ENCODE peak calls at places on chromosomes 4 and X, in nine cellular contexts. One of them, this sample, is unnamed. For H3K27me3, the result is how much of the 10 kb centered on the place peaks cover.

GRCh38 chrX:43718546-43718945 is 62.4 kb downstream of the MAOA start:
- DNase-seq in tibial artery: no peak
- DNase-seq in HL-60: no peak
- DNase-seq in AG04450: no peak
- DNase-seq in lung: no peak
- DNase-seq in colonic mucosa: no peak
- DNase-seq in CD8-positive, alpha-beta T cell: no peak
- DNase-seq in neural progenitor cell: no peak
- DNase-seq in lower lobe of right lung: no peak
- DNase-seq in this sample: no peak

GRCh38 chrX:106286053-106286650 is 118.0 kb downstream of the PWWP3B start:
- DNase-seq in lung: no peak
- DNase-seq in lower lobe of right lung: no peak
- DNase-seq in colonic mucosa: no peak
- DNase-seq in CD8-positive, alpha-beta T cell: no peak
- DNase-seq in neural progenitor cell: no peak
- DNase-seq in HL-60: no peak
- DNase-seq in tibial artery: no peak
- DNase-seq in AG04450: no peak
- DNase-seq in this sample: no peak

GRCh38 chr4:53682196-53682595 is 90.9 kb upstream of the LNX1 start:
- DNase-seq in tibial artery: no peak
- DNase-seq in CD8-positive, alpha-beta T cell: no peak
- DNase-seq in lower lobe of right lung: no peak
- DNase-seq in colonic mucosa: no peak
- DNase-seq in AG04450: peak
- DNase-seq in HL-60: no peak
- DNase-seq in lung: no peak
- DNase-seq in neural progenitor cell: no peak
- DNase-seq in this sample: no peak

GRCh38 chrX:20382518-20383291 is 116.0 kb upstream of the RPS6KA3 start:
- DNase-seq in neural progenitor cell: no peak
- DNase-seq in HL-60: no peak
- DNase-seq in tibial artery: no peak
- DNase-seq in AG04450: no peak
- DNase-seq in lung: no peak
- DNase-seq in CD8-positive, alpha-beta T cell: no peak
- DNase-seq in colonic mucosa: no peak
- DNase-seq in lower lobe of right lung: no peak
- DNase-seq in this sample: no peak

GRCh38 chr4:3689006-3689405 is 77.2 kb upstream of the ADRA2C start:
- DNase-seq in HL-60: no peak
- DNase-seq in lower lobe of right lung: no peak
- DNase-seq in AG04450: no peak
- DNase-seq in tibial artery: peak
- DNase-seq in CD8-positive, alpha-beta T cell: no peak
- DNase-seq in colonic mucosa: no peak
- DNase-seq in lung: no peak
- DNase-seq in neural progenitor cell: no peak
- DNase-seq in this sample: peak

GRCh38 chrX:40844476-40844875 is 109.1 kb upstream of the MED14 start:
- DNase-seq in lung: no peak
- DNase-seq in HL-60: no peak
- DNase-seq in tibial artery: no peak
- DNase-seq in AG04450: no peak
- DNase-seq in colonic mucosa: no peak
- DNase-seq in neural progenitor cell: no peak
- DNase-seq in CD8-positive, alpha-beta T cell: no peak
- DNase-seq in lower lobe of right lung: no peak
- DNase-seq in this sample: no peak

GRCh38 chrX:128616933-128617332 is 564.7 kb upstream of the ACTRT1 start:
- DNase-seq in neural progenitor cell: no peak
- DNase-seq in colonic mucosa: no peak
- DNase-seq in AG04450: no peak
- DNase-seq in CD8-positive, alpha-beta T cell: no peak
- DNase-seq in lower lobe of right lung: no peak
- DNase-seq in lung: no peak
- DNase-seq in tibial artery: no peak
- DNase-seq in HL-60: no peak
- DNase-seq in this sample: no peak

GRCh38 chr4:139300431-139301142 is 718 bp upstream of the NAA15 start:
- DNase-seq in CD8-positive, alpha-beta T cell: no peak
- DNase-seq in lung: no peak
- DNase-seq in colonic mucosa: peak
- DNase-seq in tibial artery: no peak
- DNase-seq in AG04450: no peak
- DNase-seq in neural progenitor cell: peak
- DNase-seq in lower lobe of right lung: no peak
- DNase-seq in HL-60: peak
- DNase-seq in this sample: no peak

GRCh38 chr4:52234539-52235174 is 183.6 kb downstream of the SPATA18 start:
- DNase-seq in AG04450: no peak
- DNase-seq in CD8-positive, alpha-beta T cell: no peak
- DNase-seq in HL-60: no peak
- DNase-seq in tibial artery: no peak
- DNase-seq in lower lobe of right lung: no peak
- DNase-seq in colonic mucosa: no peak
- DNase-seq in lung: no peak
- DNase-seq in neural progenitor cell: peak
- DNase-seq in this sample: no peak

GRCh38 chr4:19492611-19493010 is 759.1 kb upstream of the SLIT2 start:
- DNase-seq in tibial artery: no peak
- DNase-seq in AG04450: no peak
- DNase-seq in CD8-positive, alpha-beta T cell: no peak
- DNase-seq in HL-60: no peak
- DNase-seq in colonic mucosa: no peak
- DNase-seq in neural progenitor cell: no peak
- DNase-seq in lower lobe of right lung: no peak
- DNase-seq in lung: no peak
- DNase-seq in this sample: no peak

GRCh38 chrX:105653891-105654290 is 168.4 kb upstream of the NRK start:
- DNase-seq in neural progenitor cell: no peak
- DNase-seq in CD8-positive, alpha-beta T cell: no peak
- DNase-seq in HL-60: no peak
- DNase-seq in lower lobe of right lung: no peak
- DNase-seq in lung: no peak
- DNase-seq in AG04450: no peak
- DNase-seq in tibial artery: no peak
- DNase-seq in colonic mucosa: no peak
- DNase-seq in this sample: no peak

GRCh38 chr4:173410106-173410505 is 11.2 kb upstream of the SCRG1 start:
- DNase-seq in neural progenitor cell: no peak
- DNase-seq in lung: no peak
- DNase-seq in HL-60: no peak
- DNase-seq in colonic mucosa: no peak
- DNase-seq in lower lobe of right lung: no peak
- DNase-seq in tibial artery: no peak
- DNase-seq in CD8-positive, alpha-beta T cell: no peak
- DNase-seq in AG04450: no peak
- DNase-seq in this sample: no peak

DNA sequence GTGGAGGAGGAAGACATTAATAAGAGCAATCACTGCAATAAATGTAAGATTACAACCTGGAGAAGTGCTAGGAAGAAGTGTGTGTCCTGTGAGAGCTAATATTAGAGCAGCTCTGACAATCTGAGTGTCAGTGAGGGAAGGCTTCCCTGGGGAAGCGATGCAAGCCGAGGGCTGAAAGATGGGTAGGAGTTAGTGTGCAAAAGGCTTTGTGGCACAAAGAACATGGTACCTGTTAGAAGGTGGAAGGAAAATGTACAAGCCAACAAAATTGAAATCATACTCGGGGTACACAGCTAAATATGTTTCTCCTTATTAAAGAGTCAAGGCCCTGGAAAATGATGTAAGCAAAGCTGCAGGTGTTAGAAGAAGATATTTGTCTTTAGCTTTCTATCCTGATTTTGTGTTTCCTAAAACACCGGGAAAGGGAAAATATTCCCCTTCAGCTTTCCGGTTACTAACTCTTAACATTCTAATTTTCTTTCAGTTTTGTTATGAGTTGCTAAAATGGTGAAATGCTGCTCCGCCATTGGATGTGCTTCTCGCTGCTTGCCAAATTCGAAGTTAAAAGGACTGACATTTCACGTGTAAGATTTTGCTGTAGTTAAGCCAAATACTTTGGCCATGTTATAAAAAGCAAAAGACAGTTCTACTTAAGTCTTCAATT is 808 bp downstream of the THAP6 start:
- DNase-seq in lower lobe of right lung: no peak
- DNase-seq in neural progenitor cell: peak
- DNase-seq in colonic mucosa: peak
- DNase-seq in CD8-positive, alpha-beta T cell: no peak
- DNase-seq in HL-60: no peak
- DNase-seq in AG04450: no peak
- DNase-seq in tibial artery: no peak
- DNase-seq in lung: no peak
- DNase-seq in this sample: no peak
- H3K27me3 ChIP-seq in lower lobe of right lung: under half
- H3K27me3 ChIP-seq in neural progenitor cell: under half
- H3K27me3 ChIP-seq in colonic mucosa: under half
- H3K27me3 ChIP-seq in CD8-positive, alpha-beta T cell: under half
- H3K27me3 ChIP-seq in HL-60: under half
- H3K27me3 ChIP-seq in AG04450: under half
- H3K27me3 ChIP-seq in tibial artery: under half
- H3K27me3 ChIP-seq in lung: under half
- H3K27me3 ChIP-seq in this sample: under half

DNA sequence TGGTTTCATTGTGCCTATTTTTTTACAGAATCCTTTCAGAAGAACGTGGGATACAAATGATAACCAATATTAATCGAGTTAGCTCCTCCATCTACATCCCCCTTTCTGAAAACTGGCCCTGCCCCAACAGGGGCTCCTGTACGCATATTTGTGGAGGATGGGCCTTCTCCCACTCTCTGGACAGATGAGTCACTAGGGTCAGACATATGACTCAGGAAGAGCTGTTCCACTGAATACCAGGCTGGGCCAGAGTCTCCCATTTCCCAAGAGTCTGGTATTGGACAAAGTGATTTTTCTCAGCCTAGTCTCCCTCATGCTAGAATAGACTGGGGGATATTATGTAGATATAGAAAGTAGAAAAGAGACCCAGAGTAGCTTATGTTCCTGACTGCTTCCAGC is 142.4 kb downstream of the TSPAN5 start:
- DNase-seq in colonic mucosa: no peak
- DNase-seq in CD8-positive, alpha-beta T cell: no peak
- DNase-seq in tibial artery: no peak
- DNase-seq in neural progenitor cell: no peak
- DNase-seq in AG04450: peak
- DNase-seq in lung: no peak
- DNase-seq in HL-60: no peak
- DNase-seq in lower lobe of right lung: no peak
- DNase-seq in this sample: no peak
- H3K27ac ChIP-seq in colonic mucosa: no peak
- H3K27ac ChIP-seq in CD8-positive, alpha-beta T cell: no peak
- H3K27ac ChIP-seq in tibial artery: no peak
- H3K27ac ChIP-seq in neural progenitor cell: no peak
- H3K27ac ChIP-seq in AG04450: peak
- H3K27ac ChIP-seq in lung: no peak
- H3K27ac ChIP-seq in HL-60: no peak
- H3K27ac ChIP-seq in lower lobe of right lung: no peak
- H3K27ac ChIP-seq in this sample: no peak

GRCh38 chr4:5891563-5892320 is 1.1 kb downstream of the CRMP1 start:
- DNase-seq in AG04450: no peak
- DNase-seq in tibial artery: no peak
- DNase-seq in colonic mucosa: no peak
- DNase-seq in neural progenitor cell: peak
- DNase-seq in CD8-positive, alpha-beta T cell: no peak
- DNase-seq in lung: no peak
- DNase-seq in lower lobe of right lung: no peak
- DNase-seq in HL-60: no peak
- DNase-seq in this sample: no peak

GRCh38 chr4:5893591-5893990 is 705 bp upstream of the CRMP1 start:
- DNase-seq in lower lobe of right lung: no peak
- DNase-seq in neural progenitor cell: no peak
- DNase-seq in AG04450: no peak
- DNase-seq in HL-60: no peak
- DNase-seq in lung: no peak
- DNase-seq in tibial artery: no peak
- DNase-seq in CD8-positive, alpha-beta T cell: no peak
- DNase-seq in colonic mucosa: no peak
- DNase-seq in this sample: no peak

GRCh38 chr4:5894266-5894665 is 1.4 kb upstream of the CRMP1 start:
- DNase-seq in neural progenitor cell: no peak
- DNase-seq in tibial artery: no peak
- DNase-seq in HL-60: no peak
- DNase-seq in lower lobe of right lung: no peak
- DNase-seq in AG04450: no peak
- DNase-seq in CD8-positive, alpha-beta T cell: no peak
- DNase-seq in colonic mucosa: no peak
- DNase-seq in lung: no peak
- DNase-seq in this sample: no peak

GRCh38 chr4:5893013-5893580 is at the start of gene CRMP1:
- DNase-seq in lower lobe of right lung: no peak
- DNase-seq in AG04450: no peak
- DNase-seq in colonic mucosa: no peak
- DNase-seq in neural progenitor cell: peak
- DNase-seq in lung: no peak
- DNase-seq in CD8-positive, alpha-beta T cell: no peak
- DNase-seq in HL-60: no peak
- DNase-seq in tibial artery: no peak
- DNase-seq in this sample: no peak

DNA sequence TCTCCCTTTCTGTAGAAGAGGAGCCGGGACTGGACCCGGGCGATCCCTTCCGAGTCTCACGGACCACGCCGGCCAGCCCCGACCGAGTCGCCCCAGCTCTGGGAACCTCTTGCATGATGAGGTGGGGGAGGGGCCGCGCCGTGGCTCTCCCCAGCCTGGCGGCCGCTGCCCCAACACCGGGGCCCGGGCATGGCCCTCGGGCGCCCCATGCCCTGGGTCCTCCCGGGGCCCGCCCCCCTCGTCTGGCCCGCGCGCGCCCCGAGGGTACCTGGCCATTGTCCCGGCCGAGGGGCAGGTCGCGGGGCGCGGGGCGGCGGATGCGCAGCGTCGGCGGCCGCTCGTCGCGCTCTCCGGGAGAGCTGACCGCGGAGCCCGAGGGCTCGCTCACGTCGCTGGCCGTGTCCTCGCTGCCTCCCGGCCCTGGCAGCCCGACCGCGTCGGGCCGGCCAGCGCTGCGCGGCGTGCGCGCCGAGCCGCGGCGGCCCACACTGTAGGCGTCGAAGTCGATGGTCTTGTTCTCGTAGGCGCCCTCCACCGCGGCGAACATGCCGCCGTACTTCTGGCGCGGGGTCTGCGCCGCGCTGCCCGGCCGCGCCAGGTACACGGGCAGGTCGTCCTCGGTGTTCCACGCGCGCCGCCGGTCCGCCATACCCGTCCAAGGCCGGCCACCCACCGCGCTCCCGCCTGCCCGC is 419 bp downstream of the CRMP1 start:
- DNase-seq in CD8-positive, alpha-beta T cell: no peak
- DNase-seq in AG04450: no peak
- DNase-seq in neural progenitor cell: peak
- DNase-seq in colonic mucosa: no peak
- DNase-seq in HL-60: no peak
- DNase-seq in lower lobe of right lung: no peak
- DNase-seq in tibial artery: no peak
- DNase-seq in lung: no peak
- DNase-seq in this sample: no peak
- H3K27me3 ChIP-seq in CD8-positive, alpha-beta T cell: under half
- H3K27me3 ChIP-seq in AG04450: half or more
- H3K27me3 ChIP-seq in neural progenitor cell: half or more
- H3K27me3 ChIP-seq in colonic mucosa: half or more
- H3K27me3 ChIP-seq in HL-60: under half
- H3K27me3 ChIP-seq in lower lobe of right lung: half or more
- H3K27me3 ChIP-seq in tibial artery: under half
- H3K27me3 ChIP-seq in lung: under half
- H3K27me3 ChIP-seq in this sample: under half

GRCh38 chr4:7820031-7820825 is 119.4 kb downstream of the AFAP1 start:
- DNase-seq in neural progenitor cell: no peak
- DNase-seq in colonic mucosa: no peak
- DNase-seq in tibial artery: no peak
- DNase-seq in CD8-positive, alpha-beta T cell: no peak
- DNase-seq in AG04450: no peak
- DNase-seq in HL-60: no peak
- DNase-seq in lower lobe of right lung: no peak
- DNase-seq in lung: no peak
- DNase-seq in this sample: no peak
- H3K27ac ChIP-seq in neural progenitor cell: no peak
- H3K27ac ChIP-seq in colonic mucosa: no peak
- H3K27ac ChIP-seq in tibial artery: no peak
- H3K27ac ChIP-seq in CD8-positive, alpha-beta T cell: no peak
- H3K27ac ChIP-seq in AG04450: no peak
- H3K27ac ChIP-seq in HL-60: no peak
- H3K27ac ChIP-seq in lower lobe of right lung: no peak
- H3K27ac ChIP-seq in lung: no peak
- H3K27ac ChIP-seq in this sample: no peak

This sample was measured in aorta.